ENCODE peak calls at places on chromosomes 3 and 15, in eight cellular contexts. One of them, this sample, is unnamed.

GRCh38 chr3:185995352-185995751 is 57.5 kb upstream of the TRA2B start:
- DNase-seq in astrocyte of the spinal cord: peak; percentile 66
- DNase-seq in RPMI8226: no peak
- DNase-seq in NCI-H774: no peak
- DNase-seq in cardiac muscle cell: peak; percentile 77
- DNase-seq in uterus: no peak
- DNase-seq in lung: no peak
- DNase-seq in GM23248: peak; percentile 94
- DNase-seq in this sample: no peak

GRCh38 chr3:89847955-89848354 is 740.5 kb downstream of the EPHA3 start:
- DNase-seq in astrocyte of the spinal cord: no peak
- DNase-seq in RPMI8226: no peak
- DNase-seq in NCI-H774: no peak
- DNase-seq in cardiac muscle cell: peak; percentile 4
- DNase-seq in uterus: no peak
- DNase-seq in lung: no peak
- DNase-seq in GM23248: no peak
- DNase-seq in this sample: no peak

GRCh38 chr3:53261712-53262111 is 5.9 kb upstream of the TKT start:
- DNase-seq in astrocyte of the spinal cord: no peak
- DNase-seq in RPMI8226: no peak
- DNase-seq in NCI-H774: no peak
- DNase-seq in cardiac muscle cell: no peak
- DNase-seq in uterus: no peak
- DNase-seq in lung: no peak
- DNase-seq in GM23248: no peak
- DNase-seq in this sample: no peak

GRCh38 chr3:50194128-50194902 is 2.9 kb downstream of the GNAT1 start:
- DNase-seq in astrocyte of the spinal cord: peak; percentile 51
- DNase-seq in RPMI8226: peak; percentile 68
- DNase-seq in NCI-H774: no peak
- DNase-seq in cardiac muscle cell: peak; percentile 69
- DNase-seq in uterus: peak; percentile 67
- DNase-seq in lung: peak; percentile 54
- DNase-seq in GM23248: peak; percentile 77
- DNase-seq in this sample: peak; percentile 53

GRCh38 chr15:71654714-71655174 is 155.6 kb upstream of the NR2E3 start:
- DNase-seq in astrocyte of the spinal cord: no peak
- DNase-seq in RPMI8226: no peak
- DNase-seq in NCI-H774: no peak
- DNase-seq in cardiac muscle cell: peak; percentile 21
- DNase-seq in uterus: no peak
- DNase-seq in lung: no peak
- DNase-seq in GM23248: peak; percentile 59
- DNase-seq in this sample: no peak

GRCh38 chr15:94230436-94230885 is 900 bp upstream of the MCTP2 start:
- DNase-seq in astrocyte of the spinal cord: no peak
- DNase-seq in RPMI8226: no peak
- DNase-seq in NCI-H774: no peak
- DNase-seq in cardiac muscle cell: peak; percentile 3
- DNase-seq in uterus: no peak
- DNase-seq in lung: no peak
- DNase-seq in GM23248: peak; percentile 28
- DNase-seq in this sample: no peak

GRCh38 chr3:139954146-139954545 is 19.2 kb downstream of the CLSTN2 start:
- DNase-seq in astrocyte of the spinal cord: no peak
- DNase-seq in RPMI8226: no peak
- DNase-seq in NCI-H774: no peak
- DNase-seq in cardiac muscle cell: no peak
- DNase-seq in uterus: no peak
- DNase-seq in lung: no peak
- DNase-seq in GM23248: no peak
- DNase-seq in this sample: no peak

GRCh38 chr3:139541156-139541897 is 1.8 kb upstream of the RBP1 start:
- DNase-seq in astrocyte of the spinal cord: no peak
- DNase-seq in RPMI8226: no peak
- DNase-seq in NCI-H774: no peak
- DNase-seq in cardiac muscle cell: no peak
- DNase-seq in uterus: no peak
- DNase-seq in lung: no peak
- DNase-seq in GM23248: no peak
- DNase-seq in this sample: no peak

GRCh38 chr3:51585197-51585596 is 46.7 kb downstream of the RAD54L2 start:
- DNase-seq in astrocyte of the spinal cord: no peak
- DNase-seq in RPMI8226: no peak
- DNase-seq in NCI-H774: no peak
- DNase-seq in cardiac muscle cell: no peak
- DNase-seq in uterus: no peak
- DNase-seq in lung: no peak
- DNase-seq in GM23248: no peak
- DNase-seq in this sample: no peak

GRCh38 chr3:152026033-152026556 is 152.7 kb downstream of the SUCNR1 start:
- DNase-seq in astrocyte of the spinal cord: peak; percentile 91
- DNase-seq in RPMI8226: no peak
- DNase-seq in NCI-H774: peak; percentile 72
- DNase-seq in cardiac muscle cell: peak; percentile 80
- DNase-seq in uterus: no peak
- DNase-seq in lung: no peak
- DNase-seq in GM23248: peak; percentile 86
- DNase-seq in this sample: no peak

GRCh38 chr15:100783296-100783695 is 96.3 kb upstream of the ALDH1A3 start:
- DNase-seq in astrocyte of the spinal cord: no peak
- DNase-seq in RPMI8226: no peak
- DNase-seq in NCI-H774: no peak
- DNase-seq in cardiac muscle cell: no peak
- DNase-seq in uterus: peak; percentile 11
- DNase-seq in lung: no peak
- DNase-seq in GM23248: no peak
- DNase-seq in this sample: no peak

GRCh38 chr3:112302881-112303761 is 9.1 kb upstream of the SLC9C1 start:
- DNase-seq in astrocyte of the spinal cord: no peak
- DNase-seq in RPMI8226: no peak
- DNase-seq in NCI-H774: no peak
- DNase-seq in cardiac muscle cell: peak; percentile 77
- DNase-seq in uterus: no peak
- DNase-seq in lung: no peak
- DNase-seq in GM23248: peak; percentile 24
- DNase-seq in this sample: peak; percentile 38

This sample was measured in neural crest cell.